ENCODE peak calls at places on chromosomes 6 and 20, in four cellular contexts. One of them, this sample, is unnamed.

GRCh38 chr6:29770286-29770685 is 47.1 kb downstream of the HLA-F start:
- DNase-seq in osteoblast: no peak
- DNase-seq in epithelial cell of esophagus: no peak
- DNase-seq in body of pancreas: no peak
- DNase-seq in this sample: no peak

GRCh38 chr6:14927398-14927797 is 318.5 kb upstream of the JARID2 start:
- DNase-seq in osteoblast: no peak
- DNase-seq in epithelial cell of esophagus: no peak
- DNase-seq in body of pancreas: no peak
- DNase-seq in this sample: no peak

GRCh38 chr6:142489722-142490610 is 188.2 kb downstream of the ADGRG6 start:
- DNase-seq in epithelial cell of esophagus: peak
- DNase-seq in osteoblast: no peak
- DNase-seq in body of pancreas: no peak
- DNase-seq in this sample: no peak

GRCh38 chr20:17536944-17537444 is 5.8 kb upstream of the BFSP1 start:
- DNase-seq in epithelial cell of esophagus: peak
- DNase-seq in osteoblast: peak
- DNase-seq in body of pancreas: peak
- DNase-seq in this sample: no peak

GRCh38 chr20:18430172-18430826 is 36.5 kb downstream of the DZANK1 start:
- DNase-seq in epithelial cell of esophagus: no peak
- DNase-seq in osteoblast: no peak
- DNase-seq in body of pancreas: no peak
- DNase-seq in this sample: no peak

GRCh38 chr6:40957616-40958492 is 81.2 kb downstream of the UNC5CL start:
- DNase-seq in osteoblast: peak
- DNase-seq in body of pancreas: no peak
- DNase-seq in epithelial cell of esophagus: peak
- DNase-seq in this sample: no peak

GRCh38 chr6:36362551-36363389 is 24.7 kb downstream of the ETV7 start:
- DNase-seq in body of pancreas: no peak
- DNase-seq in osteoblast: no peak
- DNase-seq in epithelial cell of esophagus: no peak
- DNase-seq in this sample: no peak

GRCh38 chr6:40738551-40738950 is 151.4 kb upstream of the LRFN2 start:
- DNase-seq in epithelial cell of esophagus: no peak
- DNase-seq in body of pancreas: no peak
- DNase-seq in osteoblast: no peak
- DNase-seq in this sample: no peak

GRCh38 chr6:84618046-84618752 is 146.2 kb downstream of the TBX18 start:
- DNase-seq in body of pancreas: no peak
- DNase-seq in epithelial cell of esophagus: peak
- DNase-seq in osteoblast: peak
- DNase-seq in this sample: no peak

GRCh38 chr20:52179331-52180166 is 12.0 kb downstream of the ZFP64 start:
- DNase-seq in body of pancreas: no peak
- DNase-seq in epithelial cell of esophagus: no peak
- DNase-seq in osteoblast: no peak
- DNase-seq in this sample: no peak

GRCh38 chr6:4698901-4699659 is 77.1 kb upstream of the CDYL start:
- DNase-seq in osteoblast: no peak
- DNase-seq in body of pancreas: no peak
- DNase-seq in epithelial cell of esophagus: no peak
- DNase-seq in this sample: no peak

GRCh38 chr6:26272171-26272631 is 92.8 kb upstream of the BTN3A2 start:
- DNase-seq in body of pancreas: no peak
- DNase-seq in epithelial cell of esophagus: peak
- DNase-seq in osteoblast: peak
- DNase-seq in this sample: no peak

GRCh38 chr6:2440516-2440915 is 195.1 kb upstream of the GMDS start:
- DNase-seq in body of pancreas: no peak
- DNase-seq in osteoblast: no peak
- DNase-seq in epithelial cell of esophagus: no peak
- DNase-seq in this sample: no peak

GRCh38 chr6:155154158-155154830 is 109.5 kb upstream of the CLDN20 start:
- DNase-seq in body of pancreas: no peak
- DNase-seq in osteoblast: peak
- DNase-seq in epithelial cell of esophagus: peak
- DNase-seq in this sample: no peak

GRCh38 chr6:30612213-30612612 is 4.8 kb downstream of the PPP1R10 start:
- DNase-seq in body of pancreas: no peak
- DNase-seq in osteoblast: no peak
- DNase-seq in epithelial cell of esophagus: peak
- DNase-seq in this sample: no peak

GRCh38 chr6:129677634-129678325 is 32.2 kb downstream of the ARHGAP18 start:
- DNase-seq in epithelial cell of esophagus: no peak
- DNase-seq in osteoblast: peak
- DNase-seq in body of pancreas: no peak
- DNase-seq in this sample: no peak

GRCh38 chr6:30836431-30836866 is 47.9 kb upstream of the DDR1 start:
- DNase-seq in osteoblast: peak
- DNase-seq in body of pancreas: no peak
- DNase-seq in epithelial cell of esophagus: no peak
- DNase-seq in this sample: no peak

GRCh38 chr20:58650776-58651547 is at the start of gene STX16:
- DNase-seq in osteoblast: peak
- DNase-seq in epithelial cell of esophagus: peak
- DNase-seq in body of pancreas: peak
- DNase-seq in this sample: peak

GRCh38 chr6:2132416-2132815 is 113.0 kb downstream of the GMDS start:
- DNase-seq in body of pancreas: no peak
- DNase-seq in osteoblast: no peak
- DNase-seq in epithelial cell of esophagus: peak
- DNase-seq in this sample: no peak

GRCh38 chr6:140537834-140538680 is 1163.6 kb upstream of the CITED2 start:
- DNase-seq in osteoblast: peak
- DNase-seq in epithelial cell of esophagus: peak
- DNase-seq in body of pancreas: no peak
- DNase-seq in this sample: no peak

GRCh38 chr20:17059465-17059864 is 167.4 kb upstream of the PCSK2 start:
- DNase-seq in body of pancreas: no peak
- DNase-seq in osteoblast: no peak
- DNase-seq in epithelial cell of esophagus: peak
- DNase-seq in this sample: no peak

GRCh38 chr20:45965169-45966002 is 6.6 kb downstream of the ZNF335 start:
- DNase-seq in body of pancreas: peak
- DNase-seq in epithelial cell of esophagus: no peak
- DNase-seq in osteoblast: peak
- DNase-seq in this sample: no peak

GRCh38 chr6:106974999-106975698 is 620 bp upstream of the CD24 start:
- DNase-seq in epithelial cell of esophagus: peak
- DNase-seq in body of pancreas: peak
- DNase-seq in osteoblast: peak
- DNase-seq in this sample: no peak

GRCh38 chr6:68226460-68226859 is 408.6 kb upstream of the ADGRB3 start:
- DNase-seq in osteoblast: no peak
- DNase-seq in body of pancreas: no peak
- DNase-seq in epithelial cell of esophagus: peak
- DNase-seq in this sample: no peak

GRCh38 chr6:123962508-123962907 is 158.8 kb downstream of the NKAIN2 start:
- DNase-seq in osteoblast: no peak
- DNase-seq in epithelial cell of esophagus: peak
- DNase-seq in body of pancreas: peak
- DNase-seq in this sample: no peak

GRCh38 chr6:20266851-20267608 is 54.8 kb upstream of the MBOAT1 start:
- DNase-seq in epithelial cell of esophagus: peak
- DNase-seq in osteoblast: peak
- DNase-seq in body of pancreas: no peak
- DNase-seq in this sample: no peak

GRCh38 chr20:25129908-25130307 is 48.0 kb upstream of the VSX1 start:
- DNase-seq in osteoblast: no peak
- DNase-seq in body of pancreas: no peak
- DNase-seq in epithelial cell of esophagus: no peak
- DNase-seq in this sample: no peak

DNA sequence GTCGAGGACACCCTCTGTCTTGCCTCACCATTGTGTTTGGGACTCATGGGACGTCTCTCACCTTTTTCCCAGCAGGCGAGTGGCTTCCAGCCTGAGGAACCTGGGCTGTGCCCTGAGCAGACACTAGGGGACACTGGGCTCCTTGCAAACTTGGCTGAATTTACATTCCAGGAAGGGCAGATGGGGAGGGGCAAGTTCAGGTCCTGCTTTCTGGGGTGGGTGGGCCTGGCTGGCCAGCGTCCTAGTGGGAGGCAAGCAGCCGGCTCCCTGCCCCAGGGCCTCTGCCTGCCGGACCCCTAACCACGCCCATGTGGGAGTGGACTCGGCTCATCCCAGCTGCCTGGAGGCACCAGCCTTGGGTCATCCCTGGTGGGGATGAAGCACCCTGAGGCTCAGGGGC is 48.2 kb upstream of the MLN start:
- DNase-seq in body of pancreas: no peak
- DNase-seq in epithelial cell of esophagus: peak
- DNase-seq in osteoblast: peak
- DNase-seq in this sample: no peak
- TF ChIP-seq CTCF in body of pancreas: peak
- TF ChIP-seq CTCF in epithelial cell of esophagus: peak
- TF ChIP-seq CTCF in osteoblast: peak
- TF ChIP-seq CTCF in this sample: peak

GRCh38 chr6:12369781-12370262 is 79.7 kb downstream of the EDN1 start:
- DNase-seq in epithelial cell of esophagus: peak
- DNase-seq in body of pancreas: no peak
- DNase-seq in osteoblast: no peak
- DNase-seq in this sample: no peak
- TF ChIP-seq CTCF in epithelial cell of esophagus: peak
- TF ChIP-seq CTCF in body of pancreas: no peak
- TF ChIP-seq CTCF in osteoblast: peak
- TF ChIP-seq CTCF in this sample: no peak

DNA sequence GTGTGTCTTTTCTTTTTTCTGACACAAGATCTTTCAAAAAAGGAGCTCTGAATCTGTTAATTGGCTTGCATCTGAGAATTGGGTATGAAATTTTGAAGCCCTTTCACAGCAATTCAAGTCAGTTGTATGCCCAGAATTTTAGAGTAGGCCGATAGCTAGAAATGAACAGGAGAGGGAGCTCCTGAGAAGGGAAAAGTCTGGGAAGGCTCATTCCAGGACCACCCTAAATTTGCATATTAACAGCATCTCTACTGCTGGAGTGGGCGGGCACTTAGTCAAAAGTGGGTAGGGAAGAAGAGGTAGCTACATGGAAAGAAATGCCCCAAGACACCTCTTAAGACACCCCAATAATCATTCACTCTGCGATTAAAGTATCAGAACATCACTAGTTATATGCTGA is 928.3 kb downstream of the TBC1D32 start:
- DNase-seq in body of pancreas: no peak
- DNase-seq in osteoblast: no peak
- DNase-seq in epithelial cell of esophagus: peak
- DNase-seq in this sample: no peak
- TF ChIP-seq CTCF in body of pancreas: no peak
- TF ChIP-seq CTCF in osteoblast: no peak
- TF ChIP-seq CTCF in epithelial cell of esophagus: peak
- TF ChIP-seq CTCF in this sample: peak

GRCh38 chr6:63268574-63268973 is 51.2 kb downstream of the LGSN start:
- DNase-seq in osteoblast: no peak
- DNase-seq in body of pancreas: no peak
- DNase-seq in epithelial cell of esophagus: no peak
- DNase-seq in this sample: no peak

GRCh38 chr6:63269470-63269869 is 50.3 kb downstream of the LGSN start:
- DNase-seq in osteoblast: no peak
- DNase-seq in epithelial cell of esophagus: no peak
- DNase-seq in body of pancreas: no peak
- DNase-seq in this sample: no peak

GRCh38 chr6:63275953-63276352 is 43.8 kb downstream of the LGSN start:
- DNase-seq in body of pancreas: no peak
- DNase-seq in osteoblast: no peak
- DNase-seq in epithelial cell of esophagus: no peak
- DNase-seq in this sample: no peak

GRCh38 chr6:63267828-63268227 is 52.0 kb downstream of the LGSN start:
- DNase-seq in body of pancreas: no peak
- DNase-seq in epithelial cell of esophagus: no peak
- DNase-seq in osteoblast: no peak
- DNase-seq in this sample: no peak

DNA sequence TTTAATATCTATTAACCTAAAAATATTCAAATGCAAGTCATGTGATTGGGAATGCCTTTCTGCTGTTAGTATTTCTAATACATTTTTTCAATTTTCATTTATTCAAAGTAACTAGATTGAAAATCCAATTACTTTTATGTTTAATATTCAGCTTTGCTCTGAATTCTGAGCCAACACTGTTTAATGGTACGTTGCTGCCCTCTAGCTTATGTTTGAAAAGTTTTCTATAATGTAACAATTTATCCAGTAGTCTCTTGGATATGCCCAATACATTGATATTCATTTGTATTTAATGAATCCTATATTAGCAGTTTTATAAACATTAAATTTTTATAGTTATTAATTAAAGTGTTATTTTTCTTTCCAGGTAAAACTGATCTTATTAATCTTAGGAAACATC is 47.4 kb downstream of the LGSN start:
- DNase-seq in body of pancreas: no peak
- DNase-seq in epithelial cell of esophagus: peak
- DNase-seq in osteoblast: peak
- DNase-seq in this sample: no peak
- TF ChIP-seq CTCF in body of pancreas: peak
- TF ChIP-seq CTCF in epithelial cell of esophagus: peak
- TF ChIP-seq CTCF in osteoblast: peak
- TF ChIP-seq CTCF in this sample: peak

GRCh38 chr6:87481936-87482335 is 9.2 kb downstream of the SLC35A1 start:
- DNase-seq in osteoblast: no peak
- DNase-seq in epithelial cell of esophagus: no peak
- DNase-seq in body of pancreas: no peak
- DNase-seq in this sample: no peak

GRCh38 chr6:87487555-87487954 is 14.8 kb downstream of the SLC35A1 start:
- DNase-seq in body of pancreas: no peak
- DNase-seq in osteoblast: no peak
- DNase-seq in epithelial cell of esophagus: no peak
- DNase-seq in this sample: no peak

GRCh38 chr6:87482382-87482781 is 9.6 kb downstream of the SLC35A1 start:
- DNase-seq in osteoblast: no peak
- DNase-seq in body of pancreas: no peak
- DNase-seq in epithelial cell of esophagus: no peak
- DNase-seq in this sample: no peak

GRCh38 chr6:87484491-87484890 is 11.7 kb downstream of the SLC35A1 start:
- DNase-seq in body of pancreas: no peak
- DNase-seq in osteoblast: no peak
- DNase-seq in epithelial cell of esophagus: peak
- DNase-seq in this sample: no peak

DNA sequence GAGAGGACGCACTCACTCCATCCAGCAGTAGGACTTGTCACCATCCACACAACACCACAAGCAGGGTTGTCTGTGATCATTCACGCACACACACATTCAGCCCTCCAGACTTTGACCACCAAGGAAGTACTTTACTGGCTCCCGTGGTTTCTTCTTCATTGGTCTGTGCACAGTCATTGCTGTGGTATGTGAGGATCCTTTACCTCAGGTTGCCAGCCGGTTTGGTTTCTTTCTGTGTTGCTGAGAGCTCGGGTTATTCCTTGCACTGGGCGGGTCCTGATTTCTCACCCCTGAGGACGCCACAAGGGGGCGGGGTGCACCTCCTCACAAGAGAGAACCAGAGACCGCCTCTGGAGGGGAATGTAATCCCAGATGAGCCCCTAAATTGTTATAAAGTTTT is 11.2 kb downstream of the SLC35A1 start:
- DNase-seq in body of pancreas: no peak
- DNase-seq in osteoblast: no peak
- DNase-seq in epithelial cell of esophagus: peak
- DNase-seq in this sample: no peak
- TF ChIP-seq CTCF in body of pancreas: no peak
- TF ChIP-seq CTCF in osteoblast: peak
- TF ChIP-seq CTCF in epithelial cell of esophagus: no peak
- TF ChIP-seq CTCF in this sample: peak

GRCh38 chr6:145929037-145929633 is 35.0 kb downstream of the SHPRH start:
- DNase-seq in epithelial cell of esophagus: peak
- DNase-seq in osteoblast: no peak
- DNase-seq in body of pancreas: no peak
- DNase-seq in this sample: no peak
- TF ChIP-seq CTCF in epithelial cell of esophagus: peak
- TF ChIP-seq CTCF in osteoblast: peak
- TF ChIP-seq CTCF in body of pancreas: peak
- TF ChIP-seq CTCF in this sample: peak

This sample was measured in D721Med.